ENCODE peak calls at places on chromosomes 11 and 22, in five cellular contexts. O, M, C, H and L are unnamed samples.
A peak's percentile ranks its signal among the peaks of the same experiment; 100 is the strongest.

GRCh38 chr22:17264321-17265052 is 45.3 kb upstream of the ADA2 start:
- DNase-seq in O (no peak), M (peak; percentile 39), C (no peak), H (no peak), L (no peak)

GRCh38 chr11:2932850-2933251 is 3.6 kb upstream of the PHLDA2 start:
- DNase-seq in O (peak; percentile 54), M (peak; percentile 75), C (peak; percentile 68), H (no peak), L (peak; percentile 58)

GRCh38 chr11:72135891-72136676 is 559 bp downstream of the FOLR3 start:
- DNase-seq in O (no peak), M (no peak), C (no peak), H (no peak), L (no peak)

GRCh38 chr11:109971184-109971523 is 122.0 kb upstream of the ZC3H12C start:
- DNase-seq in O (no peak), M (peak; percentile 43), C (peak; percentile 38), H (no peak), L (no peak)

GRCh38 chr11:43360361-43361032 is 1.8 kb downstream of the TTC17 start:
- DNase-seq in O (no peak), M (no peak), C (peak; percentile 10), H (no peak), L (no peak)

GRCh38 chr11:129248618-129249017 is 56.5 kb upstream of the ARHGAP32 start:
- DNase-seq in O (no peak), M (peak; percentile 58), C (peak; percentile 63), H (no peak), L (peak; percentile 50)

GRCh38 chr22:42065408-42066132 is 5.0 kb downstream of the NAGA start:
- DNase-seq in O (no peak), M (no peak), C (no peak), H (no peak), L (no peak)

GRCh38 chr11:70547386-70547785 is 149.1 kb downstream of the CTTN start:
- DNase-seq in O (no peak), M (no peak), C (no peak), H (no peak), L (no peak)

GRCh38 chr11:75795276-75796090 is 19.5 kb upstream of the UVRAG start:
- DNase-seq in O (no peak), M (no peak), C (no peak), H (no peak), L (no peak)

GRCh38 chr22:32761251-32761903 is 40.1 kb upstream of the TIMP3 start:
- DNase-seq in O (no peak), M (peak; percentile 73), C (no peak), H (no peak), L (no peak)

GRCh38 chr11:128421577-128421976 is 165.8 kb downstream of the ETS1 start:
- DNase-seq in O (no peak), M (peak; percentile 77), C (no peak), H (no peak), L (no peak)

GRCh38 chr22:29842740-29843139 is 4.7 kb upstream of the ASCC2 start:
- DNase-seq in O (peak; percentile 19), M (peak; percentile 83), C (peak; percentile 81), H (no peak), L (peak; percentile 93)

GRCh38 chr11:126823271-126823670 is 177.3 kb downstream of the KIRREL3 start:
- DNase-seq in O (no peak), M (no peak), C (no peak), H (no peak), L (no peak)

GRCh38 chr22:24105018-24105360 is 76.3 kb upstream of the SUSD2 start:
- DNase-seq in O (no peak), M (no peak), C (no peak), H (no peak), L (no peak)

GRCh38 chr11:73143126-73143838 is 1.2 kb upstream of the FCHSD2 start:
- DNase-seq in O (no peak), M (no peak), C (no peak), H (no peak), L (no peak)

GRCh38 chr11:14269956-14270355 is 89.0 kb downstream of the RRAS2 start:
- DNase-seq in O (no peak), M (no peak), C (no peak), H (no peak), L (no peak)

GRCh38 chr11:130144129-130144528 is 15.5 kb upstream of the ST14 start:
- DNase-seq in O (no peak), M (no peak), C (no peak), H (no peak), L (no peak)

GRCh38 chr22:48761546-48761945 is 1066.1 kb downstream of the BRD1 start:
- DNase-seq in O (no peak), M (no peak), C (no peak), H (no peak), L (no peak)

GRCh38 chr11:23078289-23078971 is 218.2 kb upstream of the CCDC179 start:
- DNase-seq in O (no peak), M (no peak), C (no peak), H (no peak), L (peak; percentile 57)

GRCh38 chr11:59358595-59358994 is at the start of gene OR5AN1:
- DNase-seq in O (no peak), M (no peak), C (no peak), H (no peak), L (no peak)

GRCh38 chr22:37043828-37044538 is 7.6 kb upstream of the KCTD17 start:
- DNase-seq in O (peak; percentile 70), M (peak; percentile 66), C (peak; percentile 79), H (peak; percentile 44), L (no peak)

GRCh38 chr22:37326726-37327125 is 44.4 kb downstream of the CYTH4 start:
- DNase-seq in O (no peak), M (no peak), C (no peak), H (no peak), L (no peak)

GRCh38 chr22:19965771-19966709 is 24.4 kb upstream of the TXNRD2 start:
- DNase-seq in O (no peak), M (no peak), C (no peak), H (no peak), L (no peak)

GRCh38 chr11:57567210-57567511 is 311 bp downstream of the UBE2L6 start:
- DNase-seq in O (peak; percentile 40), M (peak; percentile 41), C (peak; percentile 21), H (no peak), L (peak; percentile 12)

GRCh38 chr11:2726964-2727363 is 27.2 kb upstream of the KCNQ1OT1 start:
- DNase-seq in O (no peak), M (no peak), C (no peak), H (no peak), L (no peak)

GRCh38 chr11:77103319-77103718 is 679 bp downstream of the OMP start:
- DNase-seq in O (no peak), M (no peak), C (no peak), H (no peak), L (no peak)

GRCh38 chr11:64090811-64091516 is 55.2 kb downstream of the FLRT1 start:
- DNase-seq in O (no peak), M (no peak), C (peak; percentile 68), H (no peak), L (no peak)

GRCh38 chr22:37195921-37196320 is 7.9 kb upstream of the C1QTNF6 start:
- DNase-seq in O (no peak), M (no peak), C (no peak), H (no peak), L (peak; percentile 74)

GRCh38 chr22:44045171-44045570 is 21.1 kb downstream of the PARVB start:
- DNase-seq in O (no peak), M (no peak), C (no peak), H (no peak), L (peak; percentile 38)

GRCh38 chr11:6006395-6006794 is 351 bp downstream of the OR56A4 start:
- DNase-seq in O (no peak), M (no peak), C (no peak), H (no peak), L (no peak)

GRCh38 chr11:65219930-65220213 is 38.1 kb downstream of the CAPN1 start:
- DNase-seq in O (no peak), M (no peak), C (no peak), H (no peak), L (no peak)